ENCODE peak calls at places on chromosomes 1 and 21, in four cellular contexts. One of them, this sample, is unnamed.

GRCh38 chr1:6168947-6169586 is 11.1 kb downstream of the CHD5 start:
- DNase-seq in adrenal gland: no peak
- DNase-seq in uterus: no peak
- DNase-seq in CD4-positive, CD25-positive, alpha-beta regulatory T cell: no peak
- DNase-seq in this sample: no peak

GRCh38 chr1:215637041-215637573 is 70.0 kb downstream of the KCTD3 start:
- DNase-seq in adrenal gland: peak; percentile 67
- DNase-seq in CD4-positive, CD25-positive, alpha-beta regulatory T cell: no peak
- DNase-seq in uterus: no peak
- DNase-seq in this sample: no peak

GRCh38 chr1:42765832-42766722 is 751 bp downstream of the P3H1 start:
- DNase-seq in uterus: peak; percentile 32
- DNase-seq in adrenal gland: peak; percentile 63
- DNase-seq in CD4-positive, CD25-positive, alpha-beta regulatory T cell: no peak
- DNase-seq in this sample: peak; percentile 20

GRCh38 chr1:202288177-202288576 is 53.6 kb downstream of the UBE2T start:
- DNase-seq in uterus: no peak
- DNase-seq in CD4-positive, CD25-positive, alpha-beta regulatory T cell: no peak
- DNase-seq in adrenal gland: no peak
- DNase-seq in this sample: no peak

GRCh38 chr1:162538815-162539431 is 22.6 kb upstream of the UAP1 start:
- DNase-seq in uterus: no peak
- DNase-seq in CD4-positive, CD25-positive, alpha-beta regulatory T cell: no peak
- DNase-seq in adrenal gland: no peak
- DNase-seq in this sample: no peak

GRCh38 chr21:41953831-41954653 is at the start of gene C2CD2:
- DNase-seq in CD4-positive, CD25-positive, alpha-beta regulatory T cell: no peak
- DNase-seq in adrenal gland: peak; percentile 84
- DNase-seq in uterus: peak; percentile 75
- DNase-seq in this sample: no peak

GRCh38 chr1:164380893-164381292 is 178.1 kb upstream of the PBX1 start:
- DNase-seq in CD4-positive, CD25-positive, alpha-beta regulatory T cell: no peak
- DNase-seq in adrenal gland: peak; percentile 29
- DNase-seq in uterus: no peak
- DNase-seq in this sample: no peak

GRCh38 chr1:6397844-6398243 is 4.3 kb upstream of the ACOT7 start:
- DNase-seq in uterus: no peak
- DNase-seq in CD4-positive, CD25-positive, alpha-beta regulatory T cell: no peak
- DNase-seq in adrenal gland: peak; percentile 65
- DNase-seq in this sample: no peak

GRCh38 chr21:39961251-39961650 is 94.0 kb downstream of the PCP4 start:
- DNase-seq in uterus: no peak
- DNase-seq in CD4-positive, CD25-positive, alpha-beta regulatory T cell: no peak
- DNase-seq in adrenal gland: no peak
- DNase-seq in this sample: no peak

GRCh38 chr1:99527078-99527477 is 118.8 kb upstream of the PALMD start:
- DNase-seq in CD4-positive, CD25-positive, alpha-beta regulatory T cell: no peak
- DNase-seq in adrenal gland: no peak
- DNase-seq in uterus: no peak
- DNase-seq in this sample: no peak

GRCh38 chr1:46615735-46616134 is 876 bp downstream of the MOB3C start:
- DNase-seq in uterus: no peak
- DNase-seq in adrenal gland: no peak
- DNase-seq in CD4-positive, CD25-positive, alpha-beta regulatory T cell: no peak
- DNase-seq in this sample: no peak

GRCh38 chr1:149936992-149937705 is 470 bp upstream of the MTMR11 start:
- DNase-seq in adrenal gland: peak; percentile 59
- DNase-seq in uterus: no peak
- DNase-seq in CD4-positive, CD25-positive, alpha-beta regulatory T cell: no peak
- DNase-seq in this sample: no peak

GRCh38 chr1:37038703-37039093 is 4.4 kb upstream of the GRIK3 start:
- DNase-seq in adrenal gland: no peak
- DNase-seq in uterus: no peak
- DNase-seq in CD4-positive, CD25-positive, alpha-beta regulatory T cell: no peak
- DNase-seq in this sample: no peak

GRCh38 chr1:19289244-19289643 is 674 bp upstream of the AKR7A3 start:
- DNase-seq in CD4-positive, CD25-positive, alpha-beta regulatory T cell: no peak
- DNase-seq in uterus: no peak
- DNase-seq in adrenal gland: no peak
- DNase-seq in this sample: no peak

GRCh38 chr1:212752934-212753497 is 38.6 kb downstream of the NSL1 start:
- DNase-seq in CD4-positive, CD25-positive, alpha-beta regulatory T cell: no peak
- DNase-seq in uterus: no peak
- DNase-seq in adrenal gland: no peak
- DNase-seq in this sample: no peak

GRCh38 chr1:212754715-212755114 is 36.9 kb downstream of the NSL1 start:
- DNase-seq in adrenal gland: no peak
- DNase-seq in CD4-positive, CD25-positive, alpha-beta regulatory T cell: no peak
- DNase-seq in uterus: no peak
- DNase-seq in this sample: no peak

GRCh38 chr1:212752256-212752933 is 39.2 kb downstream of the NSL1 start:
- DNase-seq in CD4-positive, CD25-positive, alpha-beta regulatory T cell: no peak
- DNase-seq in uterus: no peak
- DNase-seq in adrenal gland: no peak
- DNase-seq in this sample: no peak

GRCh38 chr1:212753766-212754165 is 37.8 kb downstream of the NSL1 start:
- DNase-seq in adrenal gland: no peak
- DNase-seq in CD4-positive, CD25-positive, alpha-beta regulatory T cell: no peak
- DNase-seq in uterus: no peak
- DNase-seq in this sample: no peak

DNA sequence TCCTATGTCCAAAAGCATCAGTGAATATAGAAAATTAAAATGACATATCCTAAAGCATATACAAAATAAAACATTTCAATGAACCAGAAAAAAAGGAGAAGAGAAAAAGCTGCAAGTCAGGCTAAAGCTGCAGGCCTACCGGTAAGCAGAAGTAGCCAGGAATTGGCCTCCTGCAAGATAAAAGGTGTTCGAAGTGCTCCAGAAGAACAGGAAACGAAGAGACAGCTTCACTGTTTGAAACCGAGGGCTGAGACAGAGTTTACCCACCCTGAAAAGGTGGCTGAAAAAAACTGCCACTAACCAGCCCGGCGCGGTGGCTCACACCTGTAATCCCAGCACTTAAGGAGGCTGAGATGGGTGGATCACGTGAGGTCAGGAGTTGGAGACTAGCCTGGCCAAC is 37.4 kb downstream of the NSL1 start:
- DNase-seq in uterus: no peak
- DNase-seq in adrenal gland: no peak
- DNase-seq in CD4-positive, CD25-positive, alpha-beta regulatory T cell: no peak
- DNase-seq in this sample: no peak
- H3K27ac ChIP-seq in uterus: no peak overlapping the region
- H3K27ac ChIP-seq in adrenal gland: no peak overlapping the region
- H3K27ac ChIP-seq in CD4-positive, CD25-positive, alpha-beta regulatory T cell: peak overlapping the region; percentile 71
- H3K27ac ChIP-seq in this sample: no peak overlapping the region

DNA sequence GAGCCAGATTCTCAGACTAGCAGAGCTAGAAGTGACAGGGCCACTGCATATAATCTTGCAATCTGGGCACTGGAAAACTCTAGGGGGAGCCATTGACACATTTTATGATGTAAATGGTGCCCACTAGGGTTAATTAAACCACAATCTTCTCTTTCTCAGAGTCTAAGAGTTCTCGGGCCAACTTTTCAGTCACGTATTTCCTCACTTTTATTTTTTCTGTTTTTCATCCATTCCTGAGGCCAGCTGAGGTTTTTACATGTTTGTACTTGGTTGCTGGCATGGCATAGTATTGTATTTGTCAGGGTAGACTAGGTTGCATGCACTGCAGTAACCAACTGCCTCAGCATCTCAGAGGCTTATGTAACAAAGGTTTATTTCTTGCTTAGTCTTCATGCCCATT is 138.2 kb downstream of the ZNF326 start:
- DNase-seq in adrenal gland: no peak
- DNase-seq in uterus: no peak
- DNase-seq in CD4-positive, CD25-positive, alpha-beta regulatory T cell: no peak
- DNase-seq in this sample: no peak
- H3K9me3 ChIP-seq in adrenal gland: no peaks in the 10 kb centered on the region
- H3K9me3 ChIP-seq in uterus: no peaks in the 10 kb centered on the region
- H3K9me3 ChIP-seq in CD4-positive, CD25-positive, alpha-beta regulatory T cell: no peaks in the 10 kb centered on the region
- H3K9me3 ChIP-seq in this sample: no peaks in the 10 kb centered on the region

DNA sequence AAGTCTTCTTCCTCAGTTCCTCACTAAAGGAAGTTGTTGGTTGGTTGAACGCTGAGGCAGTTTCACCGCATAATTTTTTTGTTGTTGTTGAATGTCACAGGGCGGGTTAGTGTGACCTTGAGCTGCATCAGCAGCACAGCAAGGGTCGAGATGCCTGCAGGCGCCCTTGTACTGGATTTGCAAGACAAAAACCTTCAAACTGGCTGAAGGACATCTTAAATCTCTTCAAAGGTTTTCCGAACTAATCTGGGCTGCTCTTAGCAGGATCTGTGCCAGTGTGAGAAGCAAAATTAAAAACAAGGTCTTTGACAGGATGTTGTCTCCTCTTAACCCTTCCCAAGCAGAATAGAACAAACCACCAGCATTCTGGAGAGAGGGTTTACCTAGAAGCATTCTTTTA is 59.4 kb downstream of the NRIP1 start:
- DNase-seq in uterus: no peak
- DNase-seq in CD4-positive, CD25-positive, alpha-beta regulatory T cell: no peak
- DNase-seq in adrenal gland: peak; percentile 59
- DNase-seq in this sample: no peak
- H3K27ac ChIP-seq in uterus: peak overlapping the region; percentile 65
- H3K27ac ChIP-seq in CD4-positive, CD25-positive, alpha-beta regulatory T cell: peak overlapping the region; percentile 39
- H3K27ac ChIP-seq in adrenal gland: peak overlapping the region; percentile 64
- H3K27ac ChIP-seq in this sample: no peak overlapping the region

GRCh38 chr1:152244576-152244975 is 20.6 kb upstream of the HRNR start:
- DNase-seq in CD4-positive, CD25-positive, alpha-beta regulatory T cell: no peak
- DNase-seq in uterus: no peak
- DNase-seq in adrenal gland: no peak
- DNase-seq in this sample: no peak
- H3K9me3 ChIP-seq in CD4-positive, CD25-positive, alpha-beta regulatory T cell: no peaks in the 10 kb centered on the region
- H3K9me3 ChIP-seq in uterus: no peaks in the 10 kb centered on the region
- H3K9me3 ChIP-seq in adrenal gland: no peaks in the 10 kb centered on the region
- H3K9me3 ChIP-seq in this sample: no peaks in the 10 kb centered on the region

DNA sequence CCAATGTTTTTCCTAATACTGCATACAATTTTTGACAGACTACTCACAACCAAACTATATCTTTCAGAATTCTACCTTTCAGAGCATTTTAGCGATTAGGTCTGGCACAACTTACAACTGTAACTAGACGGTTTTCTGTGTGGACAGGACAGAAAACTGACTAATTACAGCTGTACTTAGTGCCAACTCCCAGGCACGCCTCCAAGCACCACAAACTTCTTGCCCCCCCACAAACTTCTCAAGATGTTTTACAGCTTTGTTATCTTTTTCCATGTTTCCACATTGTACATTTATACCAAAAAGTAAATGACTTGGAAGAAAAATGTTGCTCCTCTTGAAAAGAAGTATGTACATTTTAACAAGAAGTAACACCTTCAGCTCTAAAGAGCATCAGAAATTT is 13.8 kb downstream of the LYST start:
- DNase-seq in CD4-positive, CD25-positive, alpha-beta regulatory T cell: no peak
- DNase-seq in adrenal gland: no peak
- DNase-seq in uterus: no peak
- DNase-seq in this sample: no peak
- H3K27ac ChIP-seq in CD4-positive, CD25-positive, alpha-beta regulatory T cell: no peak overlapping the region
- H3K27ac ChIP-seq in adrenal gland: no peak overlapping the region
- H3K27ac ChIP-seq in uterus: no peak overlapping the region
- H3K27ac ChIP-seq in this sample: no peak overlapping the region

This sample was measured in CD4-positive, alpha-beta T cell.